ENCODE peak calls at places on chromosomes 5 and 9, in seven cellular contexts. One of them, this sample, is unnamed.
A peak's percentile ranks its signal among the peaks of the same experiment; 100 is the strongest.

GRCh38 chr5:119515192-119515591 is 62.9 kb downstream of the HSD17B4 start:
- DNase-seq in neural progenitor cell: no peak
- DNase-seq in AG20443: peak; percentile 9
- DNase-seq in effector memory CD4-positive, alpha-beta T cell: no peak
- DNase-seq in activated gamma-delta T cell treated with Interleukin-2 at 50 U/mL for 16 hours: no peak
- DNase-seq in left ventricle myocardium inferior: no peak
- DNase-seq in NCI-H1105 treated with DMSO at 0.1 percent for 48 hours: no peak
- DNase-seq in this sample: no peak

GRCh38 chr9:109950710-109951443 is 170.9 kb downstream of the PALM2AKAP2 start:
- DNase-seq in left ventricle myocardium inferior: no peak
- DNase-seq in NCI-H1105 treated with DMSO at 0.1 percent for 48 hours: no peak
- DNase-seq in activated gamma-delta T cell treated with Interleukin-2 at 50 U/mL for 16 hours: no peak
- DNase-seq in AG20443: no peak
- DNase-seq in neural progenitor cell: no peak
- DNase-seq in effector memory CD4-positive, alpha-beta T cell: no peak
- DNase-seq in this sample: no peak

GRCh38 chr5:75734913-75735789 is 17.9 kb upstream of the POC5 start:
- DNase-seq in effector memory CD4-positive, alpha-beta T cell: no peak
- DNase-seq in AG20443: peak; percentile 34
- DNase-seq in NCI-H1105 treated with DMSO at 0.1 percent for 48 hours: peak; percentile 31
- DNase-seq in neural progenitor cell: peak; percentile 58
- DNase-seq in left ventricle myocardium inferior: peak; percentile 20
- DNase-seq in activated gamma-delta T cell treated with Interleukin-2 at 50 U/mL for 16 hours: peak; percentile 10
- DNase-seq in this sample: peak; percentile 32

GRCh38 chr5:74865799-74866652 is at the start of gene FAM169A:
- DNase-seq in AG20443: peak; percentile 78
- DNase-seq in activated gamma-delta T cell treated with Interleukin-2 at 50 U/mL for 16 hours: peak; percentile 50
- DNase-seq in neural progenitor cell: peak; percentile 84
- DNase-seq in left ventricle myocardium inferior: no peak
- DNase-seq in NCI-H1105 treated with DMSO at 0.1 percent for 48 hours: peak; percentile 38
- DNase-seq in effector memory CD4-positive, alpha-beta T cell: peak; percentile 12
- DNase-seq in this sample: peak; percentile 59

GRCh38 chr5:8508196-8508595 is 639.2 kb downstream of the MTRR start:
- DNase-seq in neural progenitor cell: no peak
- DNase-seq in AG20443: no peak
- DNase-seq in effector memory CD4-positive, alpha-beta T cell: no peak
- DNase-seq in left ventricle myocardium inferior: no peak
- DNase-seq in NCI-H1105 treated with DMSO at 0.1 percent for 48 hours: no peak
- DNase-seq in activated gamma-delta T cell treated with Interleukin-2 at 50 U/mL for 16 hours: no peak
- DNase-seq in this sample: no peak

GRCh38 chr9:532707-533106 is 308.8 kb upstream of the DMRT1 start:
- DNase-seq in NCI-H1105 treated with DMSO at 0.1 percent for 48 hours: peak; percentile 90
- DNase-seq in left ventricle myocardium inferior: no peak
- DNase-seq in activated gamma-delta T cell treated with Interleukin-2 at 50 U/mL for 16 hours: no peak
- DNase-seq in AG20443: no peak
- DNase-seq in neural progenitor cell: no peak
- DNase-seq in effector memory CD4-positive, alpha-beta T cell: no peak
- DNase-seq in this sample: peak; percentile 41

GRCh38 chr9:109918359-109919163 is 138.6 kb downstream of the PALM2AKAP2 start:
- DNase-seq in activated gamma-delta T cell treated with Interleukin-2 at 50 U/mL for 16 hours: no peak
- DNase-seq in left ventricle myocardium inferior: no peak
- DNase-seq in effector memory CD4-positive, alpha-beta T cell: no peak
- DNase-seq in AG20443: no peak
- DNase-seq in neural progenitor cell: no peak
- DNase-seq in NCI-H1105 treated with DMSO at 0.1 percent for 48 hours: peak; percentile 87
- DNase-seq in this sample: peak; percentile 41

GRCh38 chr9:128192601-128193371 is 1.4 kb upstream of the CIZ1 start:
- DNase-seq in neural progenitor cell: no peak
- DNase-seq in left ventricle myocardium inferior: peak; percentile 61
- DNase-seq in AG20443: peak; percentile 85
- DNase-seq in effector memory CD4-positive, alpha-beta T cell: peak; percentile 18
- DNase-seq in activated gamma-delta T cell treated with Interleukin-2 at 50 U/mL for 16 hours: no peak
- DNase-seq in NCI-H1105 treated with DMSO at 0.1 percent for 48 hours: peak; percentile 71
- DNase-seq in this sample: peak; percentile 95

GRCh38 chr5:127609016-127609415 is 39.9 kb upstream of the CTXN3 start:
- DNase-seq in NCI-H1105 treated with DMSO at 0.1 percent for 48 hours: no peak
- DNase-seq in left ventricle myocardium inferior: no peak
- DNase-seq in neural progenitor cell: no peak
- DNase-seq in activated gamma-delta T cell treated with Interleukin-2 at 50 U/mL for 16 hours: no peak
- DNase-seq in effector memory CD4-positive, alpha-beta T cell: no peak
- DNase-seq in AG20443: no peak
- DNase-seq in this sample: no peak

GRCh38 chr5:150323819-150324218 is 21.1 kb upstream of the ARSI start:
- DNase-seq in left ventricle myocardium inferior: no peak
- DNase-seq in NCI-H1105 treated with DMSO at 0.1 percent for 48 hours: no peak
- DNase-seq in neural progenitor cell: no peak
- DNase-seq in activated gamma-delta T cell treated with Interleukin-2 at 50 U/mL for 16 hours: no peak
- DNase-seq in AG20443: no peak
- DNase-seq in effector memory CD4-positive, alpha-beta T cell: no peak
- DNase-seq in this sample: no peak

GRCh38 chr9:18327106-18327505 is 146.8 kb upstream of the ADAMTSL1 start:
- DNase-seq in left ventricle myocardium inferior: no peak
- DNase-seq in NCI-H1105 treated with DMSO at 0.1 percent for 48 hours: no peak
- DNase-seq in effector memory CD4-positive, alpha-beta T cell: no peak
- DNase-seq in neural progenitor cell: no peak
- DNase-seq in activated gamma-delta T cell treated with Interleukin-2 at 50 U/mL for 16 hours: no peak
- DNase-seq in AG20443: no peak
- DNase-seq in this sample: no peak

GRCh38 chr9:79686381-79687130 is 114.8 kb downstream of the TLE4 start:
- DNase-seq in activated gamma-delta T cell treated with Interleukin-2 at 50 U/mL for 16 hours: no peak
- DNase-seq in NCI-H1105 treated with DMSO at 0.1 percent for 48 hours: no peak
- DNase-seq in left ventricle myocardium inferior: no peak
- DNase-seq in AG20443: peak; percentile 79
- DNase-seq in neural progenitor cell: no peak
- DNase-seq in effector memory CD4-positive, alpha-beta T cell: no peak
- DNase-seq in this sample: no peak

GRCh38 chr5:78610633-78611032 is 37.9 kb downstream of the LHFPL2 start:
- DNase-seq in neural progenitor cell: no peak
- DNase-seq in NCI-H1105 treated with DMSO at 0.1 percent for 48 hours: no peak
- DNase-seq in left ventricle myocardium inferior: no peak
- DNase-seq in effector memory CD4-positive, alpha-beta T cell: no peak
- DNase-seq in activated gamma-delta T cell treated with Interleukin-2 at 50 U/mL for 16 hours: no peak
- DNase-seq in AG20443: no peak
- DNase-seq in this sample: no peak

GRCh38 chr5:120509056-120509455 is 45.0 kb downstream of the PRR16 start:
- DNase-seq in NCI-H1105 treated with DMSO at 0.1 percent for 48 hours: no peak
- DNase-seq in effector memory CD4-positive, alpha-beta T cell: no peak
- DNase-seq in neural progenitor cell: no peak
- DNase-seq in left ventricle myocardium inferior: no peak
- DNase-seq in AG20443: peak; percentile 34
- DNase-seq in activated gamma-delta T cell treated with Interleukin-2 at 50 U/mL for 16 hours: no peak
- DNase-seq in this sample: no peak

GRCh38 chr5:177041936-177042335 is 19.4 kb downstream of the ZNF346 start:
- DNase-seq in effector memory CD4-positive, alpha-beta T cell: no peak
- DNase-seq in neural progenitor cell: no peak
- DNase-seq in NCI-H1105 treated with DMSO at 0.1 percent for 48 hours: no peak
- DNase-seq in AG20443: no peak
- DNase-seq in left ventricle myocardium inferior: no peak
- DNase-seq in activated gamma-delta T cell treated with Interleukin-2 at 50 U/mL for 16 hours: no peak
- DNase-seq in this sample: no peak

GRCh38 chr5:111385970-111386831 is 126.1 kb downstream of the STARD4 start:
- DNase-seq in effector memory CD4-positive, alpha-beta T cell: no peak
- DNase-seq in NCI-H1105 treated with DMSO at 0.1 percent for 48 hours: peak; percentile 83
- DNase-seq in left ventricle myocardium inferior: no peak
- DNase-seq in AG20443: no peak
- DNase-seq in activated gamma-delta T cell treated with Interleukin-2 at 50 U/mL for 16 hours: no peak
- DNase-seq in neural progenitor cell: no peak
- DNase-seq in this sample: peak; percentile 34

GRCh38 chr5:79130781-79131180 is 19.2 kb downstream of the BHMT start:
- DNase-seq in activated gamma-delta T cell treated with Interleukin-2 at 50 U/mL for 16 hours: no peak
- DNase-seq in NCI-H1105 treated with DMSO at 0.1 percent for 48 hours: no peak
- DNase-seq in neural progenitor cell: no peak
- DNase-seq in effector memory CD4-positive, alpha-beta T cell: no peak
- DNase-seq in AG20443: no peak
- DNase-seq in left ventricle myocardium inferior: no peak
- DNase-seq in this sample: no peak

GRCh38 chr9:2625427-2625826 is 3.8 kb downstream of the VLDLR start:
- DNase-seq in activated gamma-delta T cell treated with Interleukin-2 at 50 U/mL for 16 hours: no peak
- DNase-seq in left ventricle myocardium inferior: no peak
- DNase-seq in NCI-H1105 treated with DMSO at 0.1 percent for 48 hours: no peak
- DNase-seq in neural progenitor cell: no peak
- DNase-seq in AG20443: no peak
- DNase-seq in effector memory CD4-positive, alpha-beta T cell: no peak
- DNase-seq in this sample: no peak

GRCh38 chr5:72818866-72819534 is 2.5 kb downstream of the TNPO1 start:
- DNase-seq in AG20443: peak; percentile 45
- DNase-seq in activated gamma-delta T cell treated with Interleukin-2 at 50 U/mL for 16 hours: peak; percentile 38
- DNase-seq in NCI-H1105 treated with DMSO at 0.1 percent for 48 hours: peak; percentile 52
- DNase-seq in effector memory CD4-positive, alpha-beta T cell: peak; percentile 10
- DNase-seq in neural progenitor cell: peak; percentile 85
- DNase-seq in left ventricle myocardium inferior: peak; percentile 58
- DNase-seq in this sample: peak; percentile 63

GRCh38 chr9:131035548-131035947 is 26.6 kb downstream of the LAMC3 start:
- DNase-seq in activated gamma-delta T cell treated with Interleukin-2 at 50 U/mL for 16 hours: no peak
- DNase-seq in left ventricle myocardium inferior: no peak
- DNase-seq in neural progenitor cell: no peak
- DNase-seq in NCI-H1105 treated with DMSO at 0.1 percent for 48 hours: no peak
- DNase-seq in AG20443: no peak
- DNase-seq in effector memory CD4-positive, alpha-beta T cell: no peak
- DNase-seq in this sample: no peak

GRCh38 chr9:69946800-69947437 is 96.7 kb upstream of the MAMDC2 start:
- DNase-seq in AG20443: peak; percentile 59
- DNase-seq in left ventricle myocardium inferior: no peak
- DNase-seq in effector memory CD4-positive, alpha-beta T cell: no peak
- DNase-seq in activated gamma-delta T cell treated with Interleukin-2 at 50 U/mL for 16 hours: no peak
- DNase-seq in neural progenitor cell: no peak
- DNase-seq in NCI-H1105 treated with DMSO at 0.1 percent for 48 hours: no peak
- DNase-seq in this sample: no peak